ENCODE peak calls at places on chromosomes 1 and 21, in ten cellular contexts. B is body of pancreas, L is RWPE2, X is thoracic aorta, P is stomach, Y is fibroblast of lung, Q is PC-9, H is GM23338, T is IMR-90, S is brain microvascular endothelial cell. E is an unnamed sample.

GRCh38 chr1:157313240-157313807 is 175.1 kb upstream of the ETV3 start:
- DNase-seq in Y (no peak), Q (no peak), T (no peak), S (no peak), P (no peak), H (no peak), L (no peak), B (peak; percentile 55), X (no peak), E (no peak)

GRCh38 chr1:220887868-220888664 is 8.8 kb downstream of the HLX start:
- DNase-seq in B (no peak), S (no peak), P (no peak), H (peak; percentile 50), Q (no peak), T (no peak), X (no peak), L (no peak), Y (no peak), E (no peak)

GRCh38 chr21:43981871-43982210 is 30.3 kb upstream of the TRAPPC10 start:
- DNase-seq in T (no peak), B (no peak), S (no peak), Y (no peak), H (peak; percentile 16), X (no peak), Q (no peak), P (no peak), L (no peak), E (no peak)

GRCh38 chr1:39898648-39899603 is 2.8 kb downstream of the MYCL start:
- DNase-seq in B (peak; percentile 86), H (peak; percentile 96), Q (peak; percentile 54), Y (peak; percentile 79), T (peak; percentile 64), P (peak; percentile 80), X (no peak), L (no peak), S (peak; percentile 73), E (no peak)

GRCh38 chr1:54763814-54764131 is 550 bp downstream of the PARS2 start:
- DNase-seq in L (no peak), Q (no peak), Y (no peak), X (no peak), H (peak; percentile 42), S (peak; percentile 8), T (no peak), B (no peak), P (no peak), E (peak; percentile 0)

GRCh38 chr1:182355718-182356098 is 35.9 kb downstream of the GLUL start:
- DNase-seq in H (no peak), L (no peak), Y (no peak), Q (no peak), S (no peak), X (no peak), T (no peak), P (no peak), B (no peak), E (no peak)

GRCh38 chr21:32406405-32406804 is 6.1 kb upstream of the EVA1C start:
- DNase-seq in S (no peak), X (no peak), T (no peak), L (no peak), Q (no peak), H (no peak), P (peak; percentile 43), B (no peak), Y (no peak), E (no peak)

GRCh38 chr1:178055779-178056471 is 38.0 kb upstream of the RASAL2 start:
- DNase-seq in L (no peak), T (peak; percentile 25), Y (peak; percentile 23), H (no peak), Q (peak; percentile 37), B (no peak), S (peak; percentile 33), X (no peak), P (peak; percentile 32), E (no peak)

GRCh38 chr1:156667610-156667967 is 9.6 kb downstream of the NES start:
- DNase-seq in H (no peak), X (no peak), S (no peak), Q (no peak), Y (peak; percentile 21), T (peak; percentile 25), L (no peak), P (no peak), B (no peak), E (no peak)

GRCh38 chr1:5992814-5993552 is 758 bp upstream of the NPHP4 start:
- DNase-seq in L (peak; percentile 55), B (no peak), Y (no peak), P (no peak), Q (no peak), S (no peak), T (no peak), X (no peak), H (peak; percentile 57), E (no peak)

GRCh38 chr1:110677016-110677415 is 2.3 kb upstream of the KCNA3 start:
- DNase-seq in B (no peak), X (no peak), H (no peak), Y (no peak), P (no peak), Q (no peak), L (no peak), S (no peak), T (no peak), E (no peak)

GRCh38 chr1:147618077-147618569 is 52.2 kb downstream of the ACP6 start:
- DNase-seq in S (no peak), H (no peak), Q (no peak), L (no peak), B (no peak), T (peak; percentile 24), P (no peak), Y (no peak), X (no peak), E (no peak)

GRCh38 chr1:38076038-38076437 is 29.4 kb upstream of the POU3F1 start:
- DNase-seq in Q (peak; percentile 29), H (peak; percentile 88), S (no peak), B (no peak), L (no peak), Y (peak; percentile 28), X (no peak), P (no peak), T (peak; percentile 18), E (no peak)

GRCh38 chr1:29805896-29806160 is 569.5 kb downstream of the PTPRU start:
- DNase-seq in T (no peak), S (no peak), B (no peak), Q (no peak), Y (no peak), H (no peak), X (no peak), L (no peak), P (peak; percentile 3), E (no peak)

GRCh38 chr1:115658646-115659045 is 16.9 kb downstream of the VANGL1 start:
- DNase-seq in S (no peak), P (no peak), H (no peak), X (no peak), Q (no peak), T (no peak), L (no peak), B (no peak), Y (no peak), E (no peak)
- H3K36me3 ChIP-seq in S (peaks cover 16% of the 10 kb centered on the region), P (peaks cover 42% of the 10 kb centered on the region), H (peaks cover 3% of the 10 kb centered on the region), X (peaks cover 5% of the 10 kb centered on the region), Q (peaks cover 57% of the 10 kb centered on the region), T (peaks cover 10% of the 10 kb centered on the region), L (peaks cover 59% of the 10 kb centered on the region), B (no peaks in the 10 kb centered on the region), Y (peaks cover 6% of the 10 kb centered on the region), E (peaks cover 6% of the 10 kb centered on the region)

GRCh38 chr1:12620931-12621330 is 2.9 kb upstream of the DHRS3 start:
- DNase-seq in S (no peak), P (no peak), Y (no peak), T (no peak), H (no peak), Q (no peak), X (no peak), L (no peak), B (no peak), E (no peak)
- H3K27me3 ChIP-seq in S (no peaks in the 10 kb centered on the region), P (no peaks in the 10 kb centered on the region), Y (no peaks in the 10 kb centered on the region), T (peaks cover 2% of the 10 kb centered on the region), H (no peaks in the 10 kb centered on the region), Q (no peaks in the 10 kb centered on the region), X (no peaks in the 10 kb centered on the region), L (no peaks in the 10 kb centered on the region), B (no peaks in the 10 kb centered on the region), E (no peaks in the 10 kb centered on the region)

DNA sequence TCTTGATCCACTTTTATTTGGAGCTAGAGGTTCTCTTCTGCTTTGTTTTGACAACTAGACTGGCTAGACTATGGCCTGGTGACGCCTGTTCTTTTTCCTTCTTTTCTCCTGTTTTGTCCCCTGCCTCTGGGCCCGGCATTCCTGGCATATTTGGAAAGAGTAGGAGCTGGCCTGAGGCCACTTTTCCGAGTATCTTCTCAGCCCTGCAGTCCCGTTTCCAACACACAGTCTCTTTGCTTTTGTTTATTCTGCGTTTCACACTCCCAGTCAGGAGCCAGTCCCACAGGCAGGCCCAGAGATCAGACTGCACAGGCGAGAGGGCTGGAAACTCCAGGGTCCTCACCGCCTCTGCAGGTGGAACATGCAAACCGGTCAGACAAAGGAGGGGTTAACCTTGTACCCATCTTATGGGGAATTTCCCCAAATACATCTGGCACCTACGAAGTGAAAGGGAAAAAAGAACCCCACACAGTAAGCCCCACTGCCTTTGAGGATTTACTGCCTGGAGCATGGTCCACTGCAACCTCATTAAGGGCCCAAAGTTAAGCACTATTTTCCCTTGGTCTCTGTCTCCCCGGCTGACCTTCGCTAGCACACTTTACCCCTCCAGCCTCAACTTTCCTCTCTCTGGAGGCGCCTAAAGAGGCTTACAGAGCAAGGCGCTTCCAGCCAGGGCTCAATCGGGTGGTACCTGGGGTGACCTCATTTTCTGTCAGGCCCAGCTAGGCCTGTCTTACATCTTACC is 141.1 kb downstream of the TOMM20 start:
- DNase-seq in B (peak; percentile 70), Q (peak; percentile 88), T (peak; percentile 87), S (peak; percentile 95), H (peak; percentile 85), P (peak; percentile 79), L (no peak), Y (peak; percentile 89), X (peak; percentile 73), E (peak; percentile 79)
- TF ChIP-seq CTCF in B (no peak), Q (no peak), T (no peak), S (no peak), H (no peak), P (no peak), L (no peak), Y (no peak), X (no peak), E (no peak)

GRCh38 chr21:39074508-39074907 is 108.7 kb downstream of the PSMG1 start:
- DNase-seq in B (no peak), L (no peak), H (no peak), Y (no peak), X (no peak), P (no peak), S (no peak), Q (no peak), T (no peak), E (no peak)

GRCh38 chr21:39077816-39078215 is 105.4 kb downstream of the PSMG1 start:
- DNase-seq in H (no peak), L (no peak), Y (no peak), P (no peak), X (no peak), Q (no peak), S (no peak), B (no peak), T (no peak), E (peak; percentile 37)

GRCh38 chr21:39079617-39080016 is 103.6 kb downstream of the PSMG1 start:
- DNase-seq in B (peak; percentile 28), Q (no peak), L (no peak), X (no peak), S (peak; percentile 24), Y (peak; percentile 33), T (peak; percentile 33), P (peak; percentile 60), H (no peak), E (no peak)

GRCh38 chr21:39080366-39080765 is 102.9 kb downstream of the PSMG1 start:
- DNase-seq in B (no peak), H (no peak), X (no peak), S (no peak), L (no peak), Y (no peak), Q (no peak), P (no peak), T (no peak), E (no peak)

GRCh38 chr21:39078322-39079065 is 104.8 kb downstream of the PSMG1 start:
- DNase-seq in H (no peak), L (no peak), S (no peak), T (no peak), X (no peak), B (no peak), Q (no peak), Y (no peak), P (no peak), E (no peak)
- H3K36me3 ChIP-seq in H (peaks cover 3% of the 10 kb centered on the region), L (no peaks in the 10 kb centered on the region), S (no peaks in the 10 kb centered on the region), T (no peaks in the 10 kb centered on the region), X (no peaks in the 10 kb centered on the region), B (no peaks in the 10 kb centered on the region), Q (no peaks in the 10 kb centered on the region), Y (no peaks in the 10 kb centered on the region), P (no peaks in the 10 kb centered on the region), E (no peaks in the 10 kb centered on the region)

E was measured in BJ.